ENCODE peak calls at places on chromosomes 13 and 19, in four cellular contexts. D is COR-L47, T is renal cortical epithelial cell, Q is fibroblast of mammary gland. L is an unnamed sample.

GRCh38 chr13:112351825-112352224 is 24.3 kb upstream of the SPACA7 start:
- DNase-seq in Q (no peak), T (no peak), D (no peak), L (no peak)

GRCh38 chr13:74770361-74770760 is 636.2 kb upstream of the KLF12 start:
- DNase-seq in D (no peak), T (peak; percentile 82), Q (peak; percentile 88), L (peak; percentile 91)

GRCh38 chr13:112943309-112944125 is 25.5 kb upstream of the MCF2L start:
- DNase-seq in T (no peak), D (peak; percentile 76), Q (no peak), L (peak; percentile 10)

GRCh38 chr19:18417250-18418033 is 1.8 kb upstream of the SSBP4 start:
- DNase-seq in D (peak; percentile 83), T (no peak), Q (peak; percentile 69), L (peak; percentile 90)

GRCh38 chr13:87042946-87043345 is 628.2 kb upstream of the SLITRK5 start:
- DNase-seq in T (no peak), D (no peak), Q (peak; percentile 53), L (no peak)

GRCh38 chr13:80924596-80924995 is 583.7 kb upstream of the SPRY2 start:
- DNase-seq in T (no peak), Q (peak; percentile 66), D (no peak), L (peak; percentile 84)

GRCh38 chr13:98741741-98742435 is 10.6 kb downstream of the SLC15A1 start:
- DNase-seq in T (peak; percentile 47), D (no peak), Q (peak; percentile 11), L (no peak)

GRCh38 chr13:71285700-71286099 is 581.3 kb downstream of the DACH1 start:
- DNase-seq in T (no peak), Q (no peak), D (peak; percentile 27), L (peak; percentile 10)

GRCh38 chr13:102132896-102133295 is 269.0 kb downstream of the FGF14 start:
- DNase-seq in Q (no peak), T (no peak), D (peak; percentile 75), L (no peak)

GRCh38 chr19:54420068-54420382 is 4.8 kb downstream of the TTYH1 start:
- DNase-seq in T (no peak), D (no peak), Q (no peak), L (no peak)

GRCh38 chr13:81395368-81395767 is 1054.4 kb upstream of the SPRY2 start:
- DNase-seq in D (no peak), T (no peak), Q (no peak), L (no peak)

GRCh38 chr19:31905980-31906948 is 439.1 kb upstream of the ZNF507 start:
- DNase-seq in Q (peak; percentile 0), T (no peak), D (no peak), L (no peak)

GRCh38 chr19:45103200-45103624 is 10.2 kb downstream of the PPP1R37 start:
- DNase-seq in D (peak; percentile 67), T (peak; percentile 23), Q (peak; percentile 44), L (peak; percentile 23)

GRCh38 chr13:51797664-51798488 is 6.1 kb downstream of the DHRS12 start:
- DNase-seq in D (peak; percentile 89), Q (peak; percentile 65), T (peak; percentile 67), L (peak; percentile 75)

GRCh38 chr19:37303591-37304171 is 67.2 kb upstream of the ZNF527 start:
- DNase-seq in Q (no peak), T (no peak), D (no peak), L (no peak)

GRCh38 chr13:112712451-112712881 is 22.6 kb downstream of the ATP11A start:
- DNase-seq in D (no peak), Q (no peak), T (no peak), L (no peak)

GRCh38 chr19:29381353-29382203 is 144.2 kb upstream of the VSTM2B start:
- DNase-seq in Q (no peak), D (no peak), T (no peak), L (no peak)

GRCh38 chr13:43153436-43154082 is 130.2 kb downstream of the DNAJC15 start:
- DNase-seq in D (no peak), Q (peak; percentile 48), T (peak; percentile 92), L (peak; percentile 70)

GRCh38 chr13:76505437-76505836 is 380.8 kb downstream of the KCTD12 start:
- DNase-seq in D (no peak), T (no peak), Q (no peak), L (no peak)

GRCh38 chr19:22622901-22623840 is 11.0 kb upstream of the ZNF492 start:
- DNase-seq in Q (no peak), T (no peak), D (no peak), L (no peak)

GRCh38 chr13:24008679-24009078 is 111.4 kb upstream of the C1QTNF9B start:
- DNase-seq in D (no peak), Q (peak; percentile 49), T (peak; percentile 63), L (no peak)

GRCh38 chr13:108769213-108770070 is 140.0 kb downstream of the MYO16 start:
- DNase-seq in T (peak; percentile 82), Q (no peak), D (no peak), L (peak; percentile 1)

GRCh38 chr13:109136873-109137272 is 507.5 kb downstream of the MYO16 start:
- DNase-seq in T (no peak), D (no peak), Q (no peak), L (no peak)

GRCh38 chr13:45464141-45464686 is 525 bp upstream of the COG3 start:
- DNase-seq in Q (no peak), D (no peak), T (no peak), L (no peak)

L was measured in fibroblast of pulmonary artery.